ENCODE peak calls at places on chromosomes 4 and X, in five cellular contexts. One of them, this sample, is unnamed.

GRCh38 chr4:74109116-74109791 is 10.3 kb upstream of the CXCL2 start:
- DNase-seq in BJ: peak
- DNase-seq in HFF-Myc: peak
- DNase-seq in uterus: no peak
- DNase-seq in MM.1S: no peak
- DNase-seq in this sample: peak

GRCh38 chrX:2536974-2537373 is 36.2 kb upstream of the DHRSX start:
- DNase-seq in MM.1S: no peak
- DNase-seq in BJ: no peak
- DNase-seq in uterus: peak
- DNase-seq in HFF-Myc: no peak
- DNase-seq in this sample: no peak

GRCh38 chr4:44354172-44354571 is 94.4 kb downstream of the KCTD8 start:
- DNase-seq in uterus: no peak
- DNase-seq in HFF-Myc: no peak
- DNase-seq in MM.1S: no peak
- DNase-seq in BJ: no peak
- DNase-seq in this sample: no peak

GRCh38 chr4:78414116-78414515 is 137.5 kb upstream of the ANXA3 start:
- DNase-seq in HFF-Myc: no peak
- DNase-seq in uterus: no peak
- DNase-seq in BJ: no peak
- DNase-seq in MM.1S: no peak
- DNase-seq in this sample: no peak

GRCh38 chr4:146098397-146098796 is 77.1 kb upstream of the LSM6 start:
- DNase-seq in BJ: no peak
- DNase-seq in HFF-Myc: no peak
- DNase-seq in MM.1S: no peak
- DNase-seq in uterus: no peak
- DNase-seq in this sample: no peak

GRCh38 chrX:102604327-102604726 is 5.0 kb downstream of the ARMCX5 start:
- DNase-seq in MM.1S: no peak
- DNase-seq in uterus: no peak
- DNase-seq in BJ: no peak
- DNase-seq in HFF-Myc: no peak
- DNase-seq in this sample: no peak

GRCh38 chr4:164215113-164215741 is 538.7 kb upstream of the SMIM31 start:
- DNase-seq in HFF-Myc: no peak
- DNase-seq in MM.1S: no peak
- DNase-seq in uterus: no peak
- DNase-seq in BJ: no peak
- DNase-seq in this sample: no peak

GRCh38 chrX:37350034-37350365 is 836 bp downstream of the PRRG1 start:
- DNase-seq in uterus: no peak
- DNase-seq in BJ: no peak
- DNase-seq in MM.1S: no peak
- DNase-seq in HFF-Myc: no peak
- DNase-seq in this sample: peak

GRCh38 chr4:186657766-186658165 is 65.9 kb downstream of the FAT1 start:
- DNase-seq in MM.1S: no peak
- DNase-seq in uterus: no peak
- DNase-seq in HFF-Myc: no peak
- DNase-seq in BJ: no peak
- DNase-seq in this sample: peak

GRCh38 chrX:17613979-17614572 is 123.2 kb upstream of the SCML1 start:
- DNase-seq in MM.1S: peak
- DNase-seq in uterus: no peak
- DNase-seq in HFF-Myc: no peak
- DNase-seq in BJ: no peak
- DNase-seq in this sample: peak

GRCh38 chr4:55345980-55346850 is at the start of gene SRD5A3:
- DNase-seq in BJ: no peak
- DNase-seq in HFF-Myc: no peak
- DNase-seq in uterus: peak
- DNase-seq in MM.1S: peak
- DNase-seq in this sample: peak

GRCh38 chr4:48905363-48906015 is 1.1 kb downstream of the OCIAD2 start:
- DNase-seq in HFF-Myc: no peak
- DNase-seq in uterus: no peak
- DNase-seq in MM.1S: no peak
- DNase-seq in BJ: no peak
- DNase-seq in this sample: peak

GRCh38 chrX:148741441-148741840 is 241.0 kb downstream of the AFF2 start:
- DNase-seq in BJ: no peak
- DNase-seq in HFF-Myc: no peak
- DNase-seq in MM.1S: no peak
- DNase-seq in uterus: no peak
- DNase-seq in this sample: no peak

GRCh38 chr4:22190855-22191254 is 242.3 kb upstream of the KCNIP4 start:
- DNase-seq in MM.1S: no peak
- DNase-seq in BJ: no peak
- DNase-seq in HFF-Myc: peak
- DNase-seq in uterus: no peak
- DNase-seq in this sample: peak

GRCh38 chr4:76003620-76004019 is 3.7 kb downstream of the CXCL9 start:
- DNase-seq in MM.1S: no peak
- DNase-seq in uterus: no peak
- DNase-seq in HFF-Myc: no peak
- DNase-seq in BJ: no peak
- DNase-seq in this sample: no peak

GRCh38 chr4:184824776-184825393 is 883 bp downstream of the ACSL1 start:
- DNase-seq in uterus: no peak
- DNase-seq in MM.1S: no peak
- DNase-seq in HFF-Myc: no peak
- DNase-seq in BJ: no peak
- DNase-seq in this sample: peak

GRCh38 chrX:110042521-110042920 is 39.6 kb downstream of the TMEM164 start:
- DNase-seq in MM.1S: no peak
- DNase-seq in uterus: no peak
- DNase-seq in HFF-Myc: no peak
- DNase-seq in BJ: no peak
- DNase-seq in this sample: no peak

GRCh38 chr4:119314356-119314755 is 7.6 kb downstream of the FABP2 start:
- DNase-seq in HFF-Myc: no peak
- DNase-seq in BJ: no peak
- DNase-seq in uterus: no peak
- DNase-seq in MM.1S: peak
- DNase-seq in this sample: peak

GRCh38 chr4:151239608-151240007 is 37.4 kb upstream of the PRSS48 start:
- DNase-seq in uterus: no peak
- DNase-seq in HFF-Myc: no peak
- DNase-seq in MM.1S: no peak
- DNase-seq in BJ: no peak
- DNase-seq in this sample: no peak

GRCh38 chrX:53494427-53494826 is 60.3 kb upstream of the HSD17B10 start:
- DNase-seq in HFF-Myc: peak
- DNase-seq in BJ: no peak
- DNase-seq in uterus: no peak
- DNase-seq in MM.1S: no peak
- DNase-seq in this sample: no peak

GRCh38 chrX:9532349-9532748 is 67.5 kb downstream of the TBL1X start:
- DNase-seq in uterus: peak
- DNase-seq in BJ: no peak
- DNase-seq in HFF-Myc: no peak
- DNase-seq in MM.1S: no peak
- DNase-seq in this sample: peak

GRCh38 chr4:155853189-155853588 is 12.9 kb downstream of the ASIC5 start:
- DNase-seq in HFF-Myc: no peak
- DNase-seq in BJ: no peak
- DNase-seq in MM.1S: no peak
- DNase-seq in uterus: no peak
- DNase-seq in this sample: no peak

GRCh38 chr4:166460769-166461550 is 587.9 kb downstream of the TLL1 start:
- DNase-seq in BJ: no peak
- DNase-seq in HFF-Myc: no peak
- DNase-seq in uterus: no peak
- DNase-seq in MM.1S: no peak
- DNase-seq in this sample: peak

GRCh38 chr4:74751247-74751646 is 43.1 kb downstream of the BTC start:
- DNase-seq in BJ: no peak
- DNase-seq in HFF-Myc: no peak
- DNase-seq in MM.1S: no peak
- DNase-seq in uterus: no peak
- DNase-seq in this sample: no peak

GRCh38 chrX:71532078-71532752 is 689 bp upstream of the OGT start:
- DNase-seq in BJ: no peak
- DNase-seq in MM.1S: peak
- DNase-seq in uterus: peak
- DNase-seq in HFF-Myc: no peak
- DNase-seq in this sample: peak

GRCh38 chrX:69424161-69424560 is 80.0 kb upstream of the NALF2 start:
- DNase-seq in MM.1S: no peak
- DNase-seq in uterus: no peak
- DNase-seq in BJ: no peak
- DNase-seq in HFF-Myc: no peak
- DNase-seq in this sample: peak

GRCh38 chrX:41148553-41148952 is 63.3 kb downstream of the USP9X start:
- DNase-seq in BJ: no peak
- DNase-seq in MM.1S: no peak
- DNase-seq in uterus: no peak
- DNase-seq in HFF-Myc: peak
- DNase-seq in this sample: peak

GRCh38 chr4:32133141-32133540 is 1413.0 kb downstream of the PCDH7 start:
- DNase-seq in uterus: no peak
- DNase-seq in BJ: no peak
- DNase-seq in MM.1S: no peak
- DNase-seq in HFF-Myc: no peak
- DNase-seq in this sample: no peak

DNA sequence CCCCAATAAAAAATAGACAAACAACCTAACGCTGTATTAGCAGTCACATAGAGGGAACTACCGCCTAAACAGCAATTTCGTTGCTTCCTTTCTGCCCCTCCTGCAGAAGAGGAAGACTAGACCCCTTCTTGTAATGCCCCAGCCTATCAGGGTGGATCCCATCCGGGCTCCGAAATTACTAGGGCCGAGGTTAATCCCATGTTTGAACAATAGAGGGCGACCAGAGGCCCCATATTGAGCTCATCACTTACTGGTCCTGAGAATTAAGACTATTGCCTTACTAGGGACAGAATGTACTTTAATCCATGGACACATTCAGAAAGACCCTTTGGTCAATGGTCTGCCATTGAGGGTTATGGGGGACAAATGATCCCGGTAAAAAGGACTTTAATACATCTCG is 11.8 kb upstream of the ZNF630 start:
- DNase-seq in uterus: no peak
- DNase-seq in MM.1S: peak
- DNase-seq in BJ: peak
- DNase-seq in HFF-Myc: no peak
- DNase-seq in this sample: peak
- TF ChIP-seq CTCF in uterus: peak
- TF ChIP-seq CTCF in MM.1S: peak
- TF ChIP-seq CTCF in BJ: peak
- TF ChIP-seq CTCF in HFF-Myc: peak
- TF ChIP-seq CTCF in this sample: peak

GRCh38 chrX:103792916-103793540 is 16.4 kb downstream of the PLP1 start:
- DNase-seq in HFF-Myc: no peak
- DNase-seq in uterus: no peak
- DNase-seq in MM.1S: no peak
- DNase-seq in BJ: peak
- DNase-seq in this sample: peak

GRCh38 chrX:103791233-103791632 is 14.6 kb downstream of the PLP1 start:
- DNase-seq in MM.1S: no peak
- DNase-seq in HFF-Myc: no peak
- DNase-seq in uterus: no peak
- DNase-seq in BJ: no peak
- DNase-seq in this sample: no peak

GRCh38 chrX:103794117-103794516 is 17.5 kb downstream of the PLP1 start:
- DNase-seq in MM.1S: no peak
- DNase-seq in uterus: no peak
- DNase-seq in HFF-Myc: no peak
- DNase-seq in BJ: no peak
- DNase-seq in this sample: no peak

GRCh38 chrX:103793541-103793932 is 16.9 kb downstream of the PLP1 start:
- DNase-seq in HFF-Myc: no peak
- DNase-seq in uterus: no peak
- DNase-seq in MM.1S: no peak
- DNase-seq in BJ: no peak
- DNase-seq in this sample: no peak

GRCh38 chrX:103791826-103792458 is 15.3 kb downstream of the PLP1 start:
- DNase-seq in MM.1S: no peak
- DNase-seq in HFF-Myc: no peak
- DNase-seq in BJ: no peak
- DNase-seq in uterus: no peak
- DNase-seq in this sample: no peak
- H3K4me3 ChIP-seq in MM.1S: no peak
- H3K4me3 ChIP-seq in HFF-Myc: no peak
- H3K4me3 ChIP-seq in BJ: no peak
- H3K4me3 ChIP-seq in uterus: no peak
- H3K4me3 ChIP-seq in this sample: no peak

DNA sequence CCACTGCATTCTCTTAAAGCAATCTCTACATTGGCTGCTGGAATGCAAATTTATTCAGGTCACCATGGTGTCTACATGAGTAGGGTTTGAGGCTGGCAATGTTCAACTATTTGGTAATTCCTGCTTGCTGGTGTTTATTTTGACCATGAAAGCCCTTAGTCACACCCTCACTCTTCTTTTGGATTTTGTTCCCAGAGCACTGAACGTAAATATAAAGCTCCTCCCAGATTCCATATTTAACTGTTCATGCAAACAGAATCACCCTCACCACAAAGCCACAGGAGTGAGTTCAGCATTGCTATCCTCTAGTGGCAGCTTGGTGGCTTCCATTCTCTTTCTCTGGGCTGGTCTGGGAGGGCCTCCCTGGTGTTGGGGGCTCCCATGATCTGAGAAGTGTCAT is 82.8 kb downstream of the LNX1 start:
- DNase-seq in BJ: no peak
- DNase-seq in uterus: no peak
- DNase-seq in MM.1S: no peak
- DNase-seq in HFF-Myc: no peak
- DNase-seq in this sample: peak
- TF ChIP-seq CTCF in BJ: peak
- TF ChIP-seq CTCF in uterus: no peak
- TF ChIP-seq CTCF in MM.1S: no peak
- TF ChIP-seq CTCF in HFF-Myc: no peak
- TF ChIP-seq CTCF in this sample: no peak

GRCh38 chrX:48919947-48920712 is 1.3 kb upstream of the PIM2 start:
- DNase-seq in uterus: no peak
- DNase-seq in BJ: no peak
- DNase-seq in HFF-Myc: no peak
- DNase-seq in MM.1S: no peak
- DNase-seq in this sample: no peak
- H3K4me3 ChIP-seq in uterus: no peak
- H3K4me3 ChIP-seq in BJ: no peak
- H3K4me3 ChIP-seq in HFF-Myc: no peak
- H3K4me3 ChIP-seq in MM.1S: peak
- H3K4me3 ChIP-seq in this sample: no peak

This sample was measured in astrocyte of the spinal cord.